ENCODE peak calls at places on chromosomes 11 and 22, in nine cellular contexts. Q, F, O, G, S, R, X, J and D are unnamed samples.

GRCh38 chr22:30265131-30265720 is 1.4 kb downstream of the OSM start:
- DNase-seq in Q (no peak), F (no peak), O (no peak), G (no peak), S (no peak), R (no peak), X (no peak), J (no peak), D (no peak)

GRCh38 chr11:57432714-57433163 is 5.8 kb upstream of the SLC43A3 start:
- DNase-seq in Q (peak; percentile 31), F (no peak), O (no peak), G (peak; percentile 10), S (peak; percentile 92), R (peak; percentile 99), X (no peak), J (no peak), D (no peak)

GRCh38 chr11:101721270-101721669 is 137.5 kb upstream of the TRPC6 start:
- DNase-seq in Q (no peak), F (no peak), O (no peak), G (no peak), S (no peak), R (no peak), X (no peak), J (no peak), D (no peak)

GRCh38 chr22:46230262-46230901 is 19.7 kb downstream of the CDPF1 start:
- DNase-seq in Q (no peak), F (no peak), O (no peak), G (no peak), S (no peak), R (no peak), X (no peak), J (no peak), D (no peak)

GRCh38 chr11:70065318-70066135 is 12.6 kb upstream of the ANO1 start:
- DNase-seq in Q (no peak), F (no peak), O (no peak), G (no peak), S (no peak), R (no peak), X (no peak), J (no peak), D (no peak)

GRCh38 chr22:23401910-23402274 is 178.2 kb downstream of the IGLL1 start:
- DNase-seq in Q (no peak), F (no peak), O (no peak), G (no peak), S (no peak), R (no peak), X (no peak), J (no peak), D (no peak)

GRCh38 chr11:75313457-75314272 is 37.8 kb downstream of the ARRB1 start:
- DNase-seq in Q (no peak), F (no peak), O (no peak), G (no peak), S (peak; percentile 78), R (peak; percentile 96), X (no peak), J (no peak), D (no peak)

GRCh38 chr11:66636411-66636810 is 2.1 kb upstream of the RBM4 start:
- DNase-seq in Q (no peak), F (no peak), O (no peak), G (no peak), S (no peak), R (no peak), X (no peak), J (no peak), D (no peak)

GRCh38 chr22:30947821-30948454 is 20.6 kb downstream of the MORC2 start:
- DNase-seq in Q (no peak), F (no peak), O (no peak), G (no peak), S (peak; percentile 85), R (peak; percentile 72), X (no peak), J (no peak), D (no peak)

GRCh38 chr11:114183041-114183511 is 113.1 kb upstream of the NNMT start:
- DNase-seq in Q (peak; percentile 40), F (no peak), O (peak; percentile 80), G (peak; percentile 32), S (no peak), R (peak; percentile 17), X (peak; percentile 36), J (no peak), D (no peak)

GRCh38 chr11:60915250-60915914 is 1.4 kb downstream of the TMEM109 start:
- DNase-seq in Q (peak; percentile 65), F (no peak), O (peak; percentile 74), G (peak; percentile 46), S (peak; percentile 44), R (peak; percentile 75), X (peak; percentile 55), J (peak; percentile 72), D (peak; percentile 40)

GRCh38 chr11:61542024-61542461 is 33.5 kb downstream of the LRRC10B start:
- DNase-seq in Q (no peak), F (no peak), O (no peak), G (no peak), S (peak; percentile 22), R (no peak), X (no peak), J (no peak), D (no peak)

GRCh38 chr22:30305519-30305905 is 16.2 kb upstream of the CASTOR1 start:
- DNase-seq in Q (no peak), F (no peak), O (peak; percentile 59), G (no peak), S (peak; percentile 56), R (peak; percentile 30), X (no peak), J (no peak), D (no peak)

GRCh38 chr11:75677275-75677674 is 8.4 kb upstream of the MAP6 start:
- DNase-seq in Q (no peak), F (no peak), O (no peak), G (no peak), S (no peak), R (no peak), X (no peak), J (no peak), D (no peak)

GRCh38 chr22:23777776-23778575 is 5.3 kb downstream of the MMP11 start:
- DNase-seq in Q (no peak), F (no peak), O (no peak), G (no peak), S (no peak), R (no peak), X (no peak), J (no peak), D (no peak)

GRCh38 chr11:110356769-110357671 is 60.6 kb upstream of the RDX start:
- DNase-seq in Q (no peak), F (no peak), O (no peak), G (no peak), S (no peak), R (peak; percentile 57), X (no peak), J (no peak), D (no peak)

GRCh38 chr22:36871669-36872081 is 10.9 kb downstream of the NCF4 start:
- DNase-seq in Q (no peak), F (no peak), O (no peak), G (no peak), S (no peak), R (no peak), X (no peak), J (no peak), D (no peak)

GRCh38 chr11:68817554-68817953 is 24.2 kb downstream of the CPT1A start:
- DNase-seq in Q (no peak), F (no peak), O (no peak), G (no peak), S (no peak), R (no peak), X (no peak), J (no peak), D (no peak)

GRCh38 chr11:44005076-44005800 is 42.5 kb upstream of the ACCSL start:
- DNase-seq in Q (no peak), F (no peak), O (no peak), G (no peak), S (no peak), R (no peak), X (no peak), J (no peak), D (no peak)

GRCh38 chr22:48247829-48248228 is 1485.4 kb downstream of the TBC1D22A start:
- DNase-seq in Q (no peak), F (no peak), O (no peak), G (no peak), S (no peak), R (no peak), X (no peak), J (no peak), D (no peak)

GRCh38 chr11:70331901-70332300 is 61.4 kb downstream of the PPFIA1 start:
- DNase-seq in Q (no peak), F (no peak), O (no peak), G (no peak), S (no peak), R (no peak), X (no peak), J (no peak), D (peak; percentile 26)

GRCh38 chr11:95699631-95700470 is 89.7 kb downstream of the FAM76B start:
- DNase-seq in Q (no peak), F (no peak), O (no peak), G (no peak), S (peak; percentile 41), R (peak; percentile 30), X (no peak), J (no peak), D (no peak)